ENCODE peak calls at places on chromosomes 7 and 10, in seven cellular contexts. W, R, E, M, V, B and N are unnamed samples.

GRCh38 chr10:57102234-57102633 is 741.2 kb upstream of the ZWINT start:
- DNase-seq in B (no peak), W (no peak), R (no peak), M (no peak), V (no peak), E (no peak), N (no peak)

GRCh38 chr7:90625562-90625961 is 29.4 kb downstream of the CDK14 start:
- DNase-seq in E (no peak), M (peak; percentile 29), B (no peak), W (no peak), R (peak; percentile 48), V (peak; percentile 6), N (no peak)

GRCh38 chr10:15433850-15434537 is 62.9 kb upstream of the FAM171A1 start:
- DNase-seq in R (peak; percentile 79), M (peak; percentile 46), E (peak; percentile 45), W (peak; percentile 14), V (no peak), B (no peak), N (no peak)

GRCh38 chr10:119450606-119451304 is 91.8 kb downstream of the RGS10 start:
- DNase-seq in B (no peak), E (no peak), M (no peak), R (no peak), W (no peak), V (no peak), N (no peak)

GRCh38 chr10:110918269-110918632 is 729 bp downstream of the BBIP1 start:
- DNase-seq in W (peak; percentile 73), R (peak; percentile 89), M (no peak), B (peak; percentile 76), E (no peak), V (peak; percentile 95), N (no peak)

GRCh38 chr10:106242301-106242700 is 922.2 kb downstream of the SORCS1 start:
- DNase-seq in V (no peak), M (no peak), E (no peak), B (no peak), W (no peak), R (no peak), N (no peak)

GRCh38 chr10:119422685-119423509 is 119.6 kb downstream of the RGS10 start:
- DNase-seq in E (no peak), V (no peak), R (no peak), W (no peak), B (no peak), M (no peak), N (no peak)

GRCh38 chr7:139725077-139725476 is 52.7 kb downstream of the HIPK2 start:
- DNase-seq in W (no peak), R (no peak), B (no peak), E (no peak), M (no peak), V (no peak), N (no peak)

GRCh38 chr10:105797234-105797890 is 1156.3 kb downstream of the SORCS3 start:
- DNase-seq in W (no peak), M (peak; percentile 17), B (no peak), E (no peak), R (peak; percentile 62), V (no peak), N (no peak)

GRCh38 chr7:31938650-31939049 is 131.6 kb downstream of the PDE1C start:
- DNase-seq in R (no peak), M (no peak), W (no peak), B (no peak), E (no peak), V (no peak), N (no peak)